ENCODE peak calls at places on chromosomes 5 and 9, in six cellular contexts. One of them, this sample, is unnamed.

GRCh38 chr5:98651715-98652114 is 121.7 kb upstream of the RGMB start:
- DNase-seq in Caco-2: no peak
- DNase-seq in HAP-1: no peak
- DNase-seq in GM23248: peak; percentile 7
- DNase-seq in vagina: no peak
- DNase-seq in stomach: no peak
- DNase-seq in this sample: no peak

GRCh38 chr5:407051-407450 is 35.9 kb upstream of the EXOC3 start:
- DNase-seq in Caco-2: no peak
- DNase-seq in HAP-1: no peak
- DNase-seq in GM23248: no peak
- DNase-seq in vagina: no peak
- DNase-seq in stomach: no peak
- DNase-seq in this sample: no peak

GRCh38 chr9:79165006-79165405 is 406.8 kb upstream of the TLE4 start:
- DNase-seq in Caco-2: no peak
- DNase-seq in HAP-1: no peak
- DNase-seq in GM23248: peak; percentile 73
- DNase-seq in vagina: no peak
- DNase-seq in stomach: no peak
- DNase-seq in this sample: no peak

GRCh38 chr5:64939772-64940510 is 171.2 kb downstream of the CWC27 start:
- DNase-seq in Caco-2: peak; percentile 15
- DNase-seq in HAP-1: no peak
- DNase-seq in GM23248: peak; percentile 54
- DNase-seq in vagina: no peak
- DNase-seq in stomach: peak; percentile 64
- DNase-seq in this sample: peak; percentile 85

GRCh38 chr9:86868611-86869010 is 78.7 kb downstream of the GAS1 start:
- DNase-seq in Caco-2: no peak
- DNase-seq in HAP-1: no peak
- DNase-seq in GM23248: peak; percentile 19
- DNase-seq in vagina: no peak
- DNase-seq in stomach: no peak
- DNase-seq in this sample: no peak

GRCh38 chr9:70601000-70601929 is 186.8 kb upstream of the KLF9 start:
- DNase-seq in Caco-2: no peak
- DNase-seq in HAP-1: no peak
- DNase-seq in GM23248: peak; percentile 96
- DNase-seq in vagina: no peak
- DNase-seq in stomach: peak; percentile 84
- DNase-seq in this sample: peak; percentile 98

GRCh38 chr5:153672347-153673090 is 182.0 kb downstream of the GRIA1 start:
- DNase-seq in Caco-2: no peak
- DNase-seq in HAP-1: no peak
- DNase-seq in GM23248: peak; percentile 29
- DNase-seq in vagina: no peak
- DNase-seq in stomach: no peak
- DNase-seq in this sample: no peak

GRCh38 chr9:92808726-92809451 is 44.3 kb upstream of the BICD2 start:
- DNase-seq in Caco-2: peak; percentile 78
- DNase-seq in HAP-1: peak; percentile 84
- DNase-seq in GM23248: peak; percentile 90
- DNase-seq in vagina: no peak
- DNase-seq in stomach: peak; percentile 70
- DNase-seq in this sample: peak; percentile 64

GRCh38 chr9:91720746-91721705 is 229.0 kb downstream of the ROR2 start:
- DNase-seq in Caco-2: peak; percentile 68
- DNase-seq in HAP-1: peak; percentile 55
- DNase-seq in GM23248: no peak
- DNase-seq in vagina: peak; percentile 43
- DNase-seq in stomach: no peak
- DNase-seq in this sample: no peak

GRCh38 chr5:11719888-11720481 is 184.3 kb downstream of the CTNND2 start:
- DNase-seq in Caco-2: peak; percentile 78
- DNase-seq in HAP-1: no peak
- DNase-seq in GM23248: peak; percentile 15
- DNase-seq in vagina: no peak
- DNase-seq in stomach: peak; percentile 32
- DNase-seq in this sample: peak; percentile 68

GRCh38 chr9:129630967-129631672 is 5.2 kb downstream of the NTMT1 start:
- DNase-seq in Caco-2: no peak
- DNase-seq in HAP-1: no peak
- DNase-seq in GM23248: peak; percentile 85
- DNase-seq in vagina: no peak
- DNase-seq in stomach: no peak
- DNase-seq in this sample: no peak

GRCh38 chr9:121217609-121218292 is 16.1 kb upstream of the RAB14 start:
- DNase-seq in Caco-2: no peak
- DNase-seq in HAP-1: no peak
- DNase-seq in GM23248: peak; percentile 65
- DNase-seq in vagina: no peak
- DNase-seq in stomach: no peak
- DNase-seq in this sample: no peak

GRCh38 chr9:34500623-34501267 is 22.0 kb downstream of the ENHO start:
- DNase-seq in Caco-2: peak; percentile 76
- DNase-seq in HAP-1: peak; percentile 46
- DNase-seq in GM23248: peak; percentile 46
- DNase-seq in vagina: no peak
- DNase-seq in stomach: peak; percentile 69
- DNase-seq in this sample: peak; percentile 59

GRCh38 chr5:148085934-148086333 is 22.2 kb downstream of the SPINK5 start:
- DNase-seq in Caco-2: no peak
- DNase-seq in HAP-1: no peak
- DNase-seq in GM23248: peak; percentile 7
- DNase-seq in vagina: no peak
- DNase-seq in stomach: no peak
- DNase-seq in this sample: peak; percentile 75

GRCh38 chr5:128534729-128535128 is 3.3 kb downstream of the FBN2 start:
- DNase-seq in Caco-2: no peak
- DNase-seq in HAP-1: peak; percentile 38
- DNase-seq in GM23248: peak; percentile 23
- DNase-seq in vagina: no peak
- DNase-seq in stomach: no peak
- DNase-seq in this sample: no peak

GRCh38 chr9:127035948-127036347 is 86.5 kb downstream of the ANGPTL2 start:
- DNase-seq in Caco-2: no peak
- DNase-seq in HAP-1: no peak
- DNase-seq in GM23248: peak; percentile 41
- DNase-seq in vagina: no peak
- DNase-seq in stomach: no peak
- DNase-seq in this sample: peak; percentile 26

GRCh38 chr9:87464110-87464991 is 33.3 kb upstream of the DAPK1 start:
- DNase-seq in Caco-2: no peak
- DNase-seq in HAP-1: no peak
- DNase-seq in GM23248: peak; percentile 57
- DNase-seq in vagina: no peak
- DNase-seq in stomach: no peak
- DNase-seq in this sample: peak; percentile 18

GRCh38 chr5:135569755-135570452 is 8.9 kb downstream of the CXCL14 start:
- DNase-seq in Caco-2: peak; percentile 75
- DNase-seq in HAP-1: peak; percentile 72
- DNase-seq in GM23248: peak; percentile 68
- DNase-seq in vagina: no peak
- DNase-seq in stomach: peak; percentile 45
- DNase-seq in this sample: peak; percentile 19

GRCh38 chr9:85420750-85421149 is 321.0 kb downstream of the AGTPBP1 start:
- DNase-seq in Caco-2: no peak
- DNase-seq in HAP-1: no peak
- DNase-seq in GM23248: no peak
- DNase-seq in vagina: no peak
- DNase-seq in stomach: no peak
- DNase-seq in this sample: no peak

GRCh38 chr5:123450114-123450513 is 26.9 kb upstream of the CEP120 start:
- DNase-seq in Caco-2: no peak
- DNase-seq in HAP-1: no peak
- DNase-seq in GM23248: no peak
- DNase-seq in vagina: no peak
- DNase-seq in stomach: no peak
- DNase-seq in this sample: no peak

GRCh38 chr5:18078157-18078556 is 443.9 kb downstream of the TAF11L14 start:
- DNase-seq in Caco-2: no peak
- DNase-seq in HAP-1: no peak
- DNase-seq in GM23248: no peak
- DNase-seq in vagina: no peak
- DNase-seq in stomach: no peak
- DNase-seq in this sample: no peak

GRCh38 chr9:128339761-128340690 is at the start of gene SLC27A4:
- DNase-seq in Caco-2: peak; percentile 92
- DNase-seq in HAP-1: peak; percentile 72
- DNase-seq in GM23248: peak; percentile 93
- DNase-seq in vagina: no peak
- DNase-seq in stomach: peak; percentile 87
- DNase-seq in this sample: peak; percentile 80

GRCh38 chr9:107694390-107694789 is 204.8 kb upstream of the KLF4 start:
- DNase-seq in Caco-2: no peak
- DNase-seq in HAP-1: no peak
- DNase-seq in GM23248: no peak
- DNase-seq in vagina: no peak
- DNase-seq in stomach: no peak
- DNase-seq in this sample: no peak

GRCh38 chr5:146088098-146088497 is 17.3 kb downstream of the PLAC8L1 start:
- DNase-seq in Caco-2: no peak
- DNase-seq in HAP-1: no peak
- DNase-seq in GM23248: no peak
- DNase-seq in vagina: no peak
- DNase-seq in stomach: no peak
- DNase-seq in this sample: no peak

GRCh38 chr9:111815200-111816070 is 20.7 kb upstream of the SHOC1 start:
- DNase-seq in Caco-2: no peak
- DNase-seq in HAP-1: peak; percentile 6
- DNase-seq in GM23248: no peak
- DNase-seq in vagina: no peak
- DNase-seq in stomach: no peak
- DNase-seq in this sample: no peak

GRCh38 chr5:176609724-176610429 is at the start of gene GPRIN1:
- DNase-seq in Caco-2: peak; percentile 88
- DNase-seq in HAP-1: peak; percentile 55
- DNase-seq in GM23248: peak; percentile 80
- DNase-seq in vagina: no peak
- DNase-seq in stomach: peak; percentile 48
- DNase-seq in this sample: no peak

GRCh38 chr9:1939926-1940368 is 75.2 kb upstream of the SMARCA2 start:
- DNase-seq in Caco-2: peak; percentile 25
- DNase-seq in HAP-1: peak; percentile 11
- DNase-seq in GM23248: peak; percentile 38
- DNase-seq in vagina: no peak
- DNase-seq in stomach: peak; percentile 27
- DNase-seq in this sample: peak; percentile 21

GRCh38 chr5:80797428-80798024 is 142.7 kb upstream of the DHFR start:
- DNase-seq in Caco-2: no peak
- DNase-seq in HAP-1: no peak
- DNase-seq in GM23248: no peak
- DNase-seq in vagina: no peak
- DNase-seq in stomach: no peak
- DNase-seq in this sample: no peak

GRCh38 chr9:137485343-137486140 is 26.4 kb upstream of the NSMF start:
- DNase-seq in Caco-2: no peak
- DNase-seq in HAP-1: no peak
- DNase-seq in GM23248: no peak
- DNase-seq in vagina: no peak
- DNase-seq in stomach: no peak
- DNase-seq in this sample: no peak

GRCh38 chr5:127898551-127899213 is 184.9 kb upstream of the SLC12A2 start:
- DNase-seq in Caco-2: no peak
- DNase-seq in HAP-1: no peak
- DNase-seq in GM23248: peak; percentile 54
- DNase-seq in vagina: no peak
- DNase-seq in stomach: no peak
- DNase-seq in this sample: no peak

GRCh38 chr9:102631559-102631958 is 363.6 kb upstream of the CYLC2 start:
- DNase-seq in Caco-2: peak; percentile 14
- DNase-seq in HAP-1: peak; percentile 42
- DNase-seq in GM23248: peak; percentile 10
- DNase-seq in vagina: no peak
- DNase-seq in stomach: no peak
- DNase-seq in this sample: no peak

GRCh38 chr9:20929276-20929675 is 102.2 kb downstream of the HACD4 start:
- DNase-seq in Caco-2: no peak
- DNase-seq in HAP-1: no peak
- DNase-seq in GM23248: no peak
- DNase-seq in vagina: no peak
- DNase-seq in stomach: no peak
- DNase-seq in this sample: no peak

GRCh38 chr9:33818167-33818831 is 1.3 kb downstream of the UBE2R2 start:
- DNase-seq in Caco-2: no peak
- DNase-seq in HAP-1: peak; percentile 49
- DNase-seq in GM23248: no peak
- DNase-seq in vagina: no peak
- DNase-seq in stomach: peak; percentile 28
- DNase-seq in this sample: peak; percentile 38

GRCh38 chr9:19934301-19934868 is 145.5 kb upstream of the SLC24A2 start:
- DNase-seq in Caco-2: peak; percentile 23
- DNase-seq in HAP-1: no peak
- DNase-seq in GM23248: peak; percentile 74
- DNase-seq in vagina: no peak
- DNase-seq in stomach: peak; percentile 32
- DNase-seq in this sample: peak; percentile 46

GRCh38 chr5:14011089-14012004 is 66.9 kb upstream of the DNAH5 start:
- DNase-seq in Caco-2: peak; percentile 96
- DNase-seq in HAP-1: peak; percentile 84
- DNase-seq in GM23248: peak; percentile 98
- DNase-seq in vagina: no peak
- DNase-seq in stomach: peak; percentile 91
- DNase-seq in this sample: peak; percentile 92

GRCh38 chr5:143147918-143148317 is 255.6 kb downstream of the NR3C1 start:
- DNase-seq in Caco-2: no peak
- DNase-seq in HAP-1: no peak
- DNase-seq in GM23248: no peak
- DNase-seq in vagina: no peak
- DNase-seq in stomach: no peak
- DNase-seq in this sample: no peak
- H3K4me1 ChIP-seq in Caco-2: no peaks in the 10 kb centered on the region
- H3K4me1 ChIP-seq in HAP-1: no peaks in the 10 kb centered on the region
- H3K4me1 ChIP-seq in GM23248: peaks cover 35% of the 10 kb centered on the region
- H3K4me1 ChIP-seq in vagina: peaks cover 67% of the 10 kb centered on the region
- H3K4me1 ChIP-seq in stomach: peaks cover 13% of the 10 kb centered on the region
- H3K4me1 ChIP-seq in this sample: no peaks in the 10 kb centered on the region

GRCh38 chr9:130844028-130844427 is 9.0 kb downstream of the ABL1 start:
- DNase-seq in Caco-2: no peak
- DNase-seq in HAP-1: no peak
- DNase-seq in GM23248: no peak
- DNase-seq in vagina: no peak
- DNase-seq in stomach: no peak
- DNase-seq in this sample: no peak
- H3K4me1 ChIP-seq in Caco-2: peaks cover 4% of the 10 kb centered on the region
- H3K4me1 ChIP-seq in HAP-1: no peaks in the 10 kb centered on the region
- H3K4me1 ChIP-seq in GM23248: peaks cover 77% of the 10 kb centered on the region
- H3K4me1 ChIP-seq in vagina: peaks cover 88% of the 10 kb centered on the region
- H3K4me1 ChIP-seq in stomach: peaks cover 42% of the 10 kb centered on the region
- H3K4me1 ChIP-seq in this sample: peaks cover 57% of the 10 kb centered on the region

GRCh38 chr5:173303878-173304590 is 24.2 kb downstream of the STC2 start:
- DNase-seq in Caco-2: peak; percentile 49
- DNase-seq in HAP-1: no peak
- DNase-seq in GM23248: peak; percentile 32
- DNase-seq in vagina: no peak
- DNase-seq in stomach: no peak
- DNase-seq in this sample: no peak
- H3K4me1 ChIP-seq in Caco-2: peaks cover 46% of the 10 kb centered on the region
- H3K4me1 ChIP-seq in HAP-1: no peaks in the 10 kb centered on the region
- H3K4me1 ChIP-seq in GM23248: peaks cover 11% of the 10 kb centered on the region
- H3K4me1 ChIP-seq in vagina: no peaks in the 10 kb centered on the region
- H3K4me1 ChIP-seq in stomach: no peaks in the 10 kb centered on the region
- H3K4me1 ChIP-seq in this sample: no peaks in the 10 kb centered on the region

GRCh38 chr5:113212244-113212920 is 222.4 kb downstream of the TSSK1B start:
- DNase-seq in Caco-2: no peak
- DNase-seq in HAP-1: peak; percentile 58
- DNase-seq in GM23248: peak; percentile 39
- DNase-seq in vagina: no peak
- DNase-seq in stomach: no peak
- DNase-seq in this sample: peak; percentile 81
- H3K4me1 ChIP-seq in Caco-2: no peaks in the 10 kb centered on the region
- H3K4me1 ChIP-seq in HAP-1: peaks cover 56% of the 10 kb centered on the region
- H3K4me1 ChIP-seq in GM23248: peaks cover 6% of the 10 kb centered on the region
- H3K4me1 ChIP-seq in vagina: peaks cover 46% of the 10 kb centered on the region
- H3K4me1 ChIP-seq in stomach: peaks cover 5% of the 10 kb centered on the region
- H3K4me1 ChIP-seq in this sample: no peaks in the 10 kb centered on the region